ENCODE peak calls at places on chromosomes 2 and 18, in four cellular contexts. C is fibroblast of lung, R is BE2C, E is AG04450. F is an unnamed sample.

GRCh38 chr2:54042908-54043620 is 72.3 kb upstream of the PSME4 start:
- DNase-seq in C (no peak), R (no peak), E (no peak), F (no peak)

GRCh38 chr2:120231974-120232635 is 8.9 kb upstream of the TMEM185B start:
- DNase-seq in C (peak; percentile 61), R (no peak), E (no peak), F (no peak)

GRCh38 chr2:227464356-227464755 is 7.6 kb upstream of the AGFG1 start:
- DNase-seq in C (no peak), R (no peak), E (no peak), F (no peak)

GRCh38 chr18:26017929-26018328 is 72.5 kb downstream of the SS18 start:
- DNase-seq in C (peak; percentile 21), R (no peak), E (no peak), F (no peak)

GRCh38 chr2:152240559-152241231 is 65.1 kb upstream of the STAM2 start:
- DNase-seq in C (peak; percentile 54), R (no peak), E (no peak), F (no peak)

GRCh38 chr2:182038579-182038978 is 52.9 kb downstream of the PPP1R1C start:
- DNase-seq in C (peak; percentile 55), R (no peak), E (no peak), F (no peak)

GRCh38 chr2:144950874-144951560 is 431.1 kb upstream of the ZEB2 start:
- DNase-seq in C (peak; percentile 90), R (no peak), E (peak; percentile 23), F (peak; percentile 64)

GRCh38 chr2:185796758-185797157 is 58.2 kb downstream of the FSIP2 start:
- DNase-seq in C (no peak), R (no peak), E (no peak), F (no peak)

GRCh38 chr2:240956935-240957655 is 41.3 kb upstream of the SNED1 start:
- DNase-seq in C (no peak), R (no peak), E (no peak), F (no peak)

GRCh38 chr2:18149660-18150246 is 271.3 kb downstream of the KCNS3 start:
- DNase-seq in C (peak; percentile 75), R (no peak), E (peak; percentile 30), F (no peak)

DNA sequence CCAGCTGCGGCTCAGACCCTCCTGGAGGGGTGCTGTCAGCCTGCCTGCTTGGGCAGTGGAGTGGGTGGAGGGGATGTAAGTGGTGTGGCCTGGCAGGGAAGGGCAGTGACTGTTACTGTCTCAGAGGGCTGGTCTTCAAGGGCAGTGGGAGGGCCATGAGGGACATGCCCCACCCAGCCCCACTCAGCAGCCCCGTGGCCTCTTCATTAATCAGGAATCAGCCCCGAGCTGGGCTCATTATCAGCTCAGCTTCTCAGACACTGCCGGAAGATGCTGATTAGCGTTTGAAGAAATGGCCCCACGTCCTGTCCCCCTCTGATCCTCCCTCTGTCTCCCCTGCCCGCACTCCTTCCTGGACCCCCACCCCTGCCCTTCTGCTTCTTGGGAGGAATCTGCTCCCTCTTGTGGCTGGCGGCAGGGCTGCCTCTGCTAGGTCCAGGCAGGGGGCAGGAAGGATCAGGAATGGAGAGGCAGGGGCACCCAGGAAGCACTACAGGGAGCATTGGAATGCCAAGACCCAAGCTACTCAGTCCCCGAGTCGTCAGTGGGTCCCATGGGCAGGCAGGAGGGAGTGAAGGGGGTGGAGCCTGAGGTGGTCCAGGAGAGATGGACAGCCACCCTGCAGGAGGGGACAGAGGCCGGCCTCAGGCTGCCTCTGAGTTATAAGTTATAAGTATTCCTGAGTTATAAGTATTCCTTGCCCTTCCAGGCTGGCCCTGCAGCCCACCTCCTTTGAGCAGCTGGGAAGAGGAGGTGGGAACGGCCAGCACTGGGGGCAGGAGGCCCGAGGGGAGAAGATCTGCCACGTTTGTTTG is 7.0 kb downstream of the ASIC4 start:
- DNase-seq in C (peak; percentile 41), R (peak; percentile 84), E (no peak), F (no peak)
- H3K4me3 ChIP-seq in C (no peak overlapping the region), R (peak overlapping the region; percentile 31), E (no peak overlapping the region), F (no peak overlapping the region)

GRCh38 chr2:108619916-108620620 is 85.8 kb downstream of the LIMS1 start:
- DNase-seq in C (no peak), R (no peak), E (no peak), F (no peak)
- TF ChIP-seq CTCF in C (no peak), R (no peak), E (no peak), F (no peak)

GRCh38 chr2:68431316-68431972 is 35.6 kb downstream of the FBXO48 start:
- DNase-seq in C (no peak), R (no peak), E (no peak), F (no peak)

GRCh38 chr2:68435605-68436004 is 31.5 kb downstream of the FBXO48 start:
- DNase-seq in C (peak; percentile 70), R (no peak), E (no peak), F (no peak)

GRCh38 chr2:68436270-68436669 is 30.8 kb downstream of the FBXO48 start:
- DNase-seq in C (no peak), R (no peak), E (no peak), F (no peak)

GRCh38 chr2:68434981-68435380 is 32.1 kb downstream of the FBXO48 start:
- DNase-seq in C (no peak), R (no peak), E (no peak), F (no peak)

GRCh38 chr2:68432696-68433658 is 34.1 kb downstream of the FBXO48 start:
- DNase-seq in C (no peak), R (no peak), E (no peak), F (no peak)
- H3K4me3 ChIP-seq in C (no peak overlapping the region), R (no peak overlapping the region), E (no peak overlapping the region), F (no peak overlapping the region)

GRCh38 chr2:48715042-48715899 is 40.3 kb downstream of the LHCGR start:
- DNase-seq in C (peak; percentile 93), R (no peak), E (peak; percentile 93), F (no peak)
- TF ChIP-seq CTCF in C (no peak), R (no peak), E (no peak), F (no peak)

DNA sequence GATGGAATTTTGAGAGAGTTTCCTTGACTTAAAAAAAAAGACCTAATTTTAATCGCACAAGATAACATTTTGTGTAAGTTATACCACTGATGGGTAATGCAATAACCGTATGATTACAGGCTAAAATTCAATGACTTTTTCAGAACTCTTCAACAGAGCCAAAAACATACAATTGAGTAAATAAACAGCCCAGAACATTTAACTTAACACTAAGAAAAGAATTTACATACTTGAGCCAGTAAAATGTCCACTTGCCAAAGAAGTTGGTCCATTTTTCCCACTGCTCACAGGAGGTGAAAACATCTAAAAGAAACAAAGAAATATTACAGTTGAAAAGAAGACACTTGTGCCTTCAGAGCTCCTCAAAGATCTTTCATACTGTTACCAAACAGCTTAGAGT is 2.9 kb downstream of the TCF4 start:
- DNase-seq in C (peak; percentile 54), R (no peak), E (no peak), F (no peak)
- H3K4me3 ChIP-seq in C (peak overlapping the region; percentile 52), R (peak overlapping the region; percentile 74), E (peak overlapping the region; percentile 64), F (no peak overlapping the region)

F was measured in epithelial cell of proximal tubule.